ENCODE peak calls at places on chromosome 7, in ten cellular contexts. P is neural progenitor cell; N is stomach; G is AG10803; Q is mucosa of descending colon; X is fibroblast of lung; H is hepatocyte; Z is astrocyte; E is vagina; R is CD8-positive, alpha-beta T cell. W is an unnamed sample.

GRCh38 chr7:53101026-53101425 is 65.6 kb downstream of the POM121L12 start:
- DNase-seq in P (no peak), N (no peak), G (no peak), Q (no peak), X (no peak), H (no peak), Z (no peak), E (no peak), R (no peak), W (no peak)

GRCh38 chr7:84364708-84365107 is 170.1 kb upstream of the SEMA3A start:
- DNase-seq in P (peak), N (no peak), G (peak), Q (no peak), X (peak), H (no peak), Z (peak), E (no peak), R (no peak), W (no peak)

GRCh38 chr7:101519324-101520017 is 109.6 kb downstream of the MYL10 start:
- DNase-seq in P (no peak), N (no peak), G (peak), Q (no peak), X (peak), H (peak), Z (peak), E (no peak), R (no peak), W (no peak)

GRCh38 chr7:141354251-141354650 is 197.0 kb upstream of the AGK start:
- DNase-seq in P (no peak), N (no peak), G (peak), Q (no peak), X (peak), H (no peak), Z (peak), E (no peak), R (no peak), W (no peak)

GRCh38 chr7:36303202-36304098 is 86.2 kb upstream of the ANLN start:
- DNase-seq in P (peak), N (peak), G (peak), Q (peak), X (peak), H (peak), Z (peak), E (no peak), R (no peak), W (peak)

GRCh38 chr7:100887186-100887954 is 2.1 kb downstream of the UFSP1 start:
- DNase-seq in P (no peak), N (no peak), G (no peak), Q (peak), X (no peak), H (no peak), Z (no peak), E (no peak), R (peak), W (peak)

GRCh38 chr7:148419856-148420508 is 170.6 kb upstream of the C7orf33 start:
- DNase-seq in P (no peak), N (no peak), G (no peak), Q (no peak), X (no peak), H (no peak), Z (no peak), E (no peak), R (no peak), W (no peak)

GRCh38 chr7:23012797-23013714 is 874 bp downstream of the HYCC1 start:
- DNase-seq in P (peak), N (no peak), G (peak), Q (peak), X (no peak), H (peak), Z (no peak), E (no peak), R (peak), W (no peak)

DNA sequence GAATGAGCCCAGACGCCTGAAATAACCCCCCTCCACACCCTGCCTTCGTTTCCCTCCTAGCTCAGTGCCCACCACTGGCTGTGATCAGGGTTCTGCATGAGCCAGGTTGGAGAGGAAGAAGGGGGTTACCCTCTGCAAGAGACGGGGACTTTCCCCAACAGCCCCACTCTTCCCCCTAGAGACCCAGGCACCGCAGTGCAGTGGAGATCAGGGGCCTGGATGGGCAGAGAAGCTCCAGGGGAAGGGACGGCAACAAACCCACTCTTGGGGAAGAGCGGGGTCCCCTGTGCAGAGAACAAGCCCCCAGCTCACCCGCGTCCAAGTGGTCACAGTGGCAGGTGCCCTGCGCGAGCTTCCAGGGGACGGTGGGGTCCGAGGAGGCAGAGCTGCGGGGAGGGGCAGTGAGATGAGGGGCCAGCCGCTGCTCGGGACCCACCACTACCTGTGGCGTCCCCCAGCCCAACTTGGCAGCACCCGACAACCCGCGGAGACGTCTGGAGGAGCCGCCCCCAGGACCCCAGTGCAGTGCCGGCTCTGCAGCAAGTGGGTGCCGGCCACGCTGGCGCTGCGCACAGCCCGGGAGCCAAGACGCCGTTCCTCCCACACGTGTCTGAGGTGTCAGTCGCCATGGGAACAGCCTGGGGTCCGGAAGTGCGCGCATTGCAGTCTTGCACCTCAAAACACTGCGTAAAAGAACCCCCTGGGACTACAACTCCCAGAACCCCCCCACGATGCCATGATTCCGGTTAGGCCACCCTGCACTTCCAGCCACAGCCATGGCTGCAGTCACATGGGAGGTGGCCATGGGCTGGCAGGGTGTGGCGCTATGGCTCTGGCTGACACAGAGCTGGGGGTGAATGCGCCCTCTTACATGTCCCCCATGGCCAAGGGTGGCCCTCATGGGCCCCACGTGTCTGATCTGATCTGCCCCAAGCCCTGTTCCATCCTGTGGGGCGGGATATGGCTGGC is 45.8 kb upstream of the WIPI2 start:
- DNase-seq in P (no peak), N (peak), G (no peak), Q (peak), X (no peak), H (no peak), Z (peak), E (no peak), R (peak), W (peak)
- H3K4me3 ChIP-seq in P (no peak), N (peak), G (no peak), Q (no peak), X (no peak), H (no peak), Z (no peak), E (no peak), R (peak), W (peak)

GRCh38 chr7:104767826-104768536 is 246.0 kb upstream of the KMT2E start:
- DNase-seq in P (peak), N (no peak), G (no peak), Q (no peak), X (no peak), H (no peak), Z (no peak), E (no peak), R (no peak), W (no peak)
- TF ChIP-seq CTCF in P (no peak), N (no peak), G (no peak), Q (no peak), X (no peak), H (no peak), Z (no peak), E (no peak), R (no peak), W (no peak)

GRCh38 chr7:26626687-26627086 is 237.7 kb downstream of the SKAP2 start:
- DNase-seq in P (peak), N (no peak), G (no peak), Q (no peak), X (no peak), H (no peak), Z (no peak), E (peak), R (no peak), W (no peak)
- H3K4me3 ChIP-seq in P (no peak), N (no peak), G (no peak), Q (no peak), X (no peak), H (no peak), Z (no peak), E (no peak), R (no peak), W (no peak)

GRCh38 chr7:46530081-46530480 is 609.0 kb upstream of the IGFBP3 start:
- DNase-seq in P (no peak), N (no peak), G (no peak), Q (no peak), X (no peak), H (no peak), Z (no peak), E (no peak), R (no peak), W (no peak)
- TF ChIP-seq CTCF in P (no peak), N (no peak), G (no peak), Q (no peak), X (no peak), H (no peak), Z (no peak), E (no peak), R (no peak), W (no peak)

GRCh38 chr7:113086928-113087277 is 276 bp upstream of the GPR85 start:
- DNase-seq in P (no peak), N (no peak), G (no peak), Q (no peak), X (no peak), H (no peak), Z (no peak), E (no peak), R (no peak), W (no peak)

GRCh38 chr7:113085781-113086390 is 741 bp downstream of the GPR85 start:
- DNase-seq in P (peak), N (no peak), G (peak), Q (no peak), X (peak), H (no peak), Z (peak), E (no peak), R (no peak), W (no peak)

GRCh38 chr7:113084499-113085172 is 2.0 kb downstream of the GPR85 start:
- DNase-seq in P (no peak), N (no peak), G (no peak), Q (no peak), X (no peak), H (no peak), Z (no peak), E (no peak), R (no peak), W (no peak)

GRCh38 chr7:113086431-113086888 is at the start of gene GPR85:
- DNase-seq in P (peak), N (peak), G (peak), Q (peak), X (peak), H (peak), Z (peak), E (no peak), R (no peak), W (peak)

DNA sequence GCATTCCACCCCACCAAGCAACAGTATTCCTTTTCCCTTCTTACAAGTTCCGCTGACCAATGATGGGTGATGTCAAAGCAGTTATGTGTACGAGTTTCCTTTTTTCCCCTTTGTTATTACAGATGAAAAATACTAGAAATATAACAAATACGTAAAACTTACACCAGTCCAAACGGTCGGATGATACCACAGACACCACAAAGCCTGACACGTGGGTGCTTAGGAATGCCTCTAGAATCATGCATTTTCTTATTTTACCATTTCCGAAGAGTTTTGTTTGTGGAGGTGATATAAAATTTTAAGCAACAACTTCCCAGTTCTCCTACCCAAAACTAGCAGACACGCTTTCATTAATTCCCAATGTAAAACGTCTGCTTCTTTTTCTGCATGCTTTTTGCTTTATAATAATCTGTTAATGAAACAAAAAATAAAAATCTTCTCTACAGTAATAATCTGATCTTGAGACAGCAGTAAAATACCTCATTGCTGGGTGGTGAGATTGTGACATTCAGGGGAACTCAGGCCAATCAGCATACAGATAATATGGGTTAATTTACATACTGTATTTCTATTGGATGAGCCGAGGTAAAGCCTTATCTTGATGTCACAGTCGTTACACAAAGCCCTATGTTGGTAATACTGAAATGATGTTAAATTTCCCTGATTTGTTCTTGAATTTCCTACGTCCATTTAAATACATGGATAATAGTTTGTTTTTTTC is 811 bp upstream of the GPR85 start:
- DNase-seq in P (peak), N (no peak), G (peak), Q (no peak), X (peak), H (peak), Z (peak), E (no peak), R (no peak), W (peak)
- H3K4me3 ChIP-seq in P (peak), N (no peak), G (peak), Q (no peak), X (peak), H (no peak), Z (peak), E (peak), R (no peak), W (peak)

GRCh38 chr7:7934945-7935344 is 33.7 kb upstream of the GLCCI1 start:
- DNase-seq in P (peak), N (no peak), G (no peak), Q (no peak), X (no peak), H (no peak), Z (no peak), E (no peak), R (no peak), W (no peak)

GRCh38 chr7:7934127-7934526 is 34.5 kb upstream of the GLCCI1 start:
- DNase-seq in P (no peak), N (no peak), G (no peak), Q (no peak), X (no peak), H (no peak), Z (no peak), E (no peak), R (no peak), W (no peak)

GRCh38 chr7:7932553-7932952 is 36.0 kb upstream of the GLCCI1 start:
- DNase-seq in P (no peak), N (no peak), G (no peak), Q (no peak), X (no peak), H (no peak), Z (no peak), E (no peak), R (no peak), W (no peak)

GRCh38 chr7:7943951-7944350 is 24.6 kb upstream of the GLCCI1 start:
- DNase-seq in P (no peak), N (no peak), G (no peak), Q (no peak), X (no peak), H (no peak), Z (no peak), E (no peak), R (no peak), W (no peak)

DNA sequence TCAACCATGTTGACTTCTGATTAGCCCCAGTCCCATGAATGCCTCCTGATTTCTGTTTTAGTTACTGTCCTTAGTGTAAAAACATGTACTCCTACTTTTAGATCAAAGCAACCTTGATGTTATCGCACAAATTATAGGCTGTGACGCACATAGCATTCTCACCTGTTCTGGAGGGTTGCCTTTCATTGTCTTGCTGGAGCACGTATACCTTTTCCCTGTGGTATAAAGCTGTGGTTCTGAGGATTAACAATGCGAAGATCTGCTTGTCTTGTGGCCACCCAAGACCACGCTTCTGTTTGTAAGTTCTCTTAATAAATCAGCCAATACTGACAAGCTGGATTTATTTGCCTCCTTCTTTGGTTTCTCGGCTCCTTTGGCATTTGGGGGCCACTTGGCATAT is 30.1 kb upstream of the GLCCI1 start:
- DNase-seq in P (no peak), N (no peak), G (no peak), Q (no peak), X (no peak), H (no peak), Z (no peak), E (no peak), R (no peak), W (no peak)
- TF ChIP-seq CTCF in P (no peak), N (no peak), G (no peak), Q (no peak), X (no peak), H (no peak), Z (no peak), E (no peak), R (no peak), W (no peak)

W was measured in BE2C.